ENCODE peak calls at places on chromosomes 6 and 20, in ten cellular contexts. D is breast epithelium, G is stomach, R is H54, K is heart left ventricle, T is thyroid gland, S is Peyer's patch, V is A549, F is ovary, N is erythroblast. X is an unnamed sample.
A peak's percentile ranks its signal among the peaks of the same experiment; 100 is the strongest.

GRCh38 chr6:87837444-87837843 is 135.4 kb upstream of the AKIRIN2 start:
- DNase-seq in D (no peak), G (no peak), R (no peak), K (no peak), T (no peak), S (no peak), V (no peak), F (no peak), N (no peak), X (no peak)

GRCh38 chr6:144897441-144897921 is 612.3 kb downstream of the UTRN start:
- DNase-seq in D (no peak), G (no peak), R (peak; percentile 9), K (no peak), T (no peak), S (no peak), V (peak; percentile 62), F (no peak), N (no peak), X (no peak)

GRCh38 chr6:53967415-53967814 is 143.8 kb upstream of the MLIP start:
- DNase-seq in D (no peak), G (no peak), R (no peak), K (no peak), T (no peak), S (no peak), V (no peak), F (no peak), N (no peak), X (no peak)

GRCh38 chr6:124655856-124656255 is 306.4 kb upstream of the RNF217 start:
- DNase-seq in D (no peak), G (no peak), R (no peak), K (no peak), T (no peak), S (no peak), V (no peak), F (no peak), N (no peak), X (no peak)

GRCh38 chr6:35359744-35360348 is 17.5 kb downstream of the PPARD start:
- DNase-seq in D (no peak), G (no peak), R (no peak), K (peak; percentile 63), T (peak; percentile 98), S (no peak), V (no peak), F (no peak), N (no peak), X (peak; percentile 80)

GRCh38 chr6:2036084-2037023 is 209.1 kb downstream of the GMDS start:
- DNase-seq in D (no peak), G (no peak), R (no peak), K (no peak), T (no peak), S (no peak), V (no peak), F (no peak), N (no peak), X (no peak)

GRCh38 chr20:19070036-19070435 is 142.4 kb upstream of the SLC24A3 start:
- DNase-seq in D (no peak), G (no peak), R (no peak), K (no peak), T (no peak), S (no peak), V (no peak), F (no peak), N (no peak), X (no peak)

GRCh38 chr6:138972226-138972665 is 15.8 kb downstream of the REPS1 start:
- DNase-seq in D (no peak), G (no peak), R (no peak), K (no peak), T (no peak), S (no peak), V (no peak), F (no peak), N (no peak), X (no peak)

GRCh38 chr20:45502561-45502960 is 12.9 kb downstream of the SPINT3 start:
- DNase-seq in D (no peak), G (no peak), R (no peak), K (no peak), T (no peak), S (no peak), V (no peak), F (no peak), N (no peak), X (no peak)

GRCh38 chr20:45501600-45501999 is 13.8 kb downstream of the SPINT3 start:
- DNase-seq in D (no peak), G (no peak), R (no peak), K (no peak), T (no peak), S (no peak), V (no peak), F (no peak), N (no peak), X (no peak)

GRCh38 chr20:45503430-45503829 is 12.0 kb downstream of the SPINT3 start:
- DNase-seq in D (no peak), G (no peak), R (no peak), K (no peak), T (no peak), S (no peak), V (no peak), F (no peak), N (no peak), X (no peak)

GRCh38 chr20:45497971-45498494 is 17.4 kb downstream of the SPINT3 start:
- DNase-seq in D (no peak), G (no peak), R (no peak), K (no peak), T (no peak), S (no peak), V (no peak), F (no peak), N (no peak), X (no peak)

DNA sequence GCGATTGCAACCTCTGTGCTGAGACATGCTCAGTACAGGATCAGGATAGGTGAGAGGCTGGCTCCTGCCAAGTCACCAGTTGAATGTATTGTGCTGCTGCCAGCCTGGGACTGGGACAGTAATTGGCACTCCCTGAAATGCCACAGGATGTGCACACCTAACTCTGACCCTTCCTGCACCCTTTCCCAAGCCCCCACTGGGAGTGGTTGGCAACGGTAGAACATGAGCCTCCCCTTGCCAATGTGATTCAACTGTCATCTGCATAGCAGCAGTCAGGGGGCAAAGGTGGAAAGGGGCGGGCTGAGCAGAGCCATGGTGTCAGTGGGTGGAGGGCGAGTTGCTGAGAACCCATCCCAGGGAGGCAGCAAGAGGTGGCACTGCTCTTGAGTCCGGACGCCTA is 15.4 kb downstream of the SPINT3 start:
- DNase-seq in D (no peak), G (no peak), R (no peak), K (no peak), T (no peak), S (peak; percentile 91), V (no peak), F (no peak), N (no peak), X (no peak)
- TF ChIP-seq POLR2A in D (no peak), G (no peak), R (no peak), K (no peak), T (no peak), S (no peak), V (no peak), F (no peak), N (no peak), X (no peak)

DNA sequence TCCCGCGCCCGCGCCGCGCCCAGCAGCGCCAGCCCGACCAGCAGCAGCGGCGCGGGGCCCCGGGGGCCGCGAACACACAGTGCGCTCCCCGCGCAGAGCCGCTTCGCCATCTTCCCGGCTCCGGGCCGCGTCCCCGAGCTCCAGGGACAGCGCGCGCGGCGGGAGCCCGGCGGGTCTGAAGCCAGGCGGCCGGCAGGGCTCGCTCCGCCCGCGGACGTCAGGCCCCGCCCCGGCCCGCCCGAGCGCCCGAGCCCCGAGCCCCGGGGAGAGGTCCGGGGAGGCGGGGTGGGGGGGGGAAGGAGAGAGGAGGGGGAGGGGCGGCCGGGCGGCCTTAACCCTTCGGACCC is at the start of gene LAMA5:
- DNase-seq in D (no peak), G (peak; percentile 72), R (no peak), K (peak; percentile 76), T (peak; percentile 74), S (no peak), V (peak; percentile 61), F (no peak), N (peak; percentile 65), X (no peak)
- TF ChIP-seq POLR2A in D (no peak), G (no peak), R (peak; percentile 25), K (peak; percentile 52), T (peak; percentile 65), S (no peak), V (peak; percentile 67), F (no peak), N (no peak), X (peak; percentile 74)

DNA sequence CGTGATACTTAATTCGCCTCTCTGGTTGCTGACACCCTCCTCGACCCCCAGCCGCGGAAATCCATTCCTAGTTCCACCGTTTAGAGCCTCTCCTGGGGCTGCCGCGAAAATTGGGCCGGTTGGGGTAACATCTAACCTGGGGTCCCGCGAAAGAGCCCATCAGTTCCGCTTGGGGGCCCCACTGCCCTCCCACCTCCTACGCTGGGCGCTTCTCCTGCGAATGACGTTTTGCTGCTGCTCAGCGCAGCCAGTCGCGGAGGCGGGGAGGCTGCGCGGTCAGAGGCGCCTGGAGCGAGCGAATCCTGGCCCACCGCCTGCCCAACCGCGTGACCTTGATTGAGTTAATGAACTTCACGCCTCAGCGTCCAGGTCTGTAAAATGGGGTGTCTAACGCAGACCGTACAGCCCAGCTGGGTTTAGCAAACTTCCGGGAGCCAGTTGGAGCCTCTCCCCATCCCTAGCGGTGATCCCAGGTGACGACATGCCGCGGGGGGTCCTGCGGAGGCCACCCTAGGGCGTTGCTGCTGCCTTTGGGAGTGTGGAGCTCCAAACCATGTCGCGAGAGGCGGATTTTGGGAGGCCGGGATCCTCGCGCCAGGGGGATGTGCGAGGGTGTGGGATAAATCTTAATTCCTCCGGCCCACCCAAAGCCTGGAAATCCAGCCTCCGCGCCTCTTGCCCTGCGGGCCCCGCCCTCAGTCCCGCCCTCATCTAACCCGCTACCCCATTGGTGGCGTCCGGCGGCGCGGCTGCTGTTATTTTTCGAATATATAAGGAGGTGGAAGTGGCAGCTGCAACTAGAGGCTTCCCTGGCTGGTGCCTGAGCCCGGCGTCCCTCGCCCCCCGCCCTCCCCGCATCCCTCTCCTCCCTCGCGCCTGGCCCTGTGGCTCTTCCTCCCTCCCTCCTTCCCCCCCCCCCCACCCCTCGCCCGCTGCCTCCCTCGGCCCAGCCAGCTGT is at the start of gene CDC25B:
- DNase-seq in D (peak; percentile 95), G (peak; percentile 95), R (peak; percentile 89), K (peak; percentile 95), T (peak; percentile 96), S (peak; percentile 95), V (peak; percentile 96), F (peak; percentile 94), N (peak; percentile 90), X (peak; percentile 97)
- TF ChIP-seq POLR2A in D (peak; percentile 15), G (no peak), R (peak; percentile 79), K (peak; percentile 44), T (no peak), S (peak; percentile 22), V (peak; percentile 89), F (peak; percentile 63), N (peak; percentile 56), X (no peak)

DNA sequence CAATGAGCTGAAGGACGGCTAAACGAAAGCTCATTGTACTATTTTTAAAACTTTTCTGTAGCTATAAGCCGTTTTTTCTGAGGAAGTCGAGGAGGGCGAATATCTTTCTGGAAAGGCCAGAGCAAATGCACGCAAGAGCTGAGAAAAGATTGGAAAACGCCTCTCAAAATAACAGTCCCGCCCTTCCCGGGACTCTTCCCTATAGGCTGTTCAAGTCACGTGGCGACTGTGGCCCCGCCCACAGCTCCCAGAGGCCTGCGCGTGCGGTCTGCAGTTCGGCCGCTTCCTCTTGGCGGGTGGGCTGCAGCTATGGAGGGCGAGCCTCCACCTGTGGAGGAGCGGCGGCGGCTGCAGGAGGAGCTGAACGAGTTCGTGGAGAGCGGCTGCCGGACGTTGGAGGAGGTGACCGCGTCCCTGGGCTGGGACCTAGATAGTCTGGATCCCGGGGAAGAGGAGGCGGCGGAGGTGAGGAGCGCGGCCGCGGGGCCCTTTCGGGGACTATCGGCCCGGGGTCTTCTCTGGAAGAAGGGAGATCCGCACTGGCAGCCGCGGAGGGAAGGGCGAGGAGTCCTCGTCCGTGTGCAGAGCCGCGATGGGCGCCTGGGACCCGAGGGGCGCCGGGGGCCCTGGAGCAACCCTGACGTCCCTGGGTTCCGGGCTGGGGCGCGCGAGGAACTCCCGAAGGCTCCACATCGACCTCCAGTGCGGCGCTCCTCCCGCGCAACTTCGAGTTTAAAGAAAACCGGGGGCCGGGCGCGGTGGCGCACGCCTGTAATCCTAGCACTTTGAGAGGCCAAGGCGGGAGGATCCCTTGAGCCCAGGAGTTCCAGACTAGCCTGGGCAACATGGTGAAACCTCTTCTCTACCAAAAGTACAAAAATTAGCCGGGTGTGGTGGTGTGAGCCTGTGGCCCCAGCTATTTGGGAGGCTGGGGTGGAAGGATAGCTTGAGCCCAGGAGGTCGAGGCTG is at the start of gene SNRNP48:
- DNase-seq in D (peak; percentile 92), G (peak; percentile 96), R (peak; percentile 70), K (peak; percentile 96), T (peak; percentile 97), S (peak; percentile 96), V (peak; percentile 85), F (peak; percentile 96), N (peak; percentile 94), X (peak; percentile 98)
- TF ChIP-seq POLR2A in D (peak; percentile 58), G (no peak), R (peak; percentile 94), K (peak; percentile 80), T (no peak), S (peak; percentile 74), V (peak; percentile 82), F (peak; percentile 40), N (peak; percentile 75), X (peak; percentile 69)